ENCODE peak calls at places on chromosome 7, in ten cellular contexts. O, K, H, M, P, T, J, D, L and Q are unnamed samples.

GRCh38 chr7:142412551-142413193 is 154.8 kb upstream of the PRSS58 start:
- DNase-seq in O (peak), K (no peak), H (no peak), M (peak), P (peak), T (no peak), J (no peak), D (no peak), L (peak), Q (peak)

GRCh38 chr7:98568891-98569290 is 48.2 kb upstream of the NPTX2 start:
- DNase-seq in O (no peak), K (no peak), H (no peak), M (no peak), P (no peak), T (no peak), J (no peak), D (no peak), L (no peak), Q (no peak)

GRCh38 chr7:140006600-140006999 is 56.2 kb downstream of the PARP12 start:
- DNase-seq in O (no peak), K (no peak), H (no peak), M (no peak), P (no peak), T (peak), J (no peak), D (no peak), L (no peak), Q (no peak)

GRCh38 chr7:91089382-91089963 is 174.8 kb upstream of the FZD1 start:
- DNase-seq in O (peak), K (no peak), H (no peak), M (peak), P (peak), T (no peak), J (no peak), D (no peak), L (peak), Q (peak)

GRCh38 chr7:46059308-46060020 is 138.4 kb upstream of the IGFBP3 start:
- DNase-seq in O (no peak), K (peak), H (no peak), M (peak), P (no peak), T (no peak), J (peak), D (peak), L (no peak), Q (no peak)

GRCh38 chr7:150945171-150945852 is 32.8 kb downstream of the KCNH2 start:
- DNase-seq in O (no peak), K (no peak), H (no peak), M (no peak), P (no peak), T (peak), J (peak), D (no peak), L (no peak), Q (no peak)

GRCh38 chr7:74404741-74405140 is 49.0 kb upstream of the GTF2IRD1 start:
- DNase-seq in O (no peak), K (no peak), H (no peak), M (no peak), P (no peak), T (no peak), J (no peak), D (no peak), L (no peak), Q (no peak)

GRCh38 chr7:157521061-157521731 is 184.4 kb downstream of the DNAJB6 start:
- DNase-seq in O (no peak), K (peak), H (no peak), M (no peak), P (no peak), T (peak), J (no peak), D (no peak), L (no peak), Q (no peak)

GRCh38 chr7:50667338-50667737 is 102.1 kb upstream of the DDC start:
- DNase-seq in O (no peak), K (peak), H (no peak), M (peak), P (no peak), T (no peak), J (no peak), D (peak), L (no peak), Q (no peak)

GRCh38 chr7:55476071-55476803 is 96.1 kb downstream of the VOPP1 start:
- DNase-seq in O (peak), K (no peak), H (no peak), M (peak), P (no peak), T (peak), J (no peak), D (peak), L (no peak), Q (no peak)

GRCh38 chr7:55024776-55025175 is 6.0 kb downstream of the EGFR start:
- DNase-seq in O (peak), K (no peak), H (no peak), M (peak), P (peak), T (no peak), J (no peak), D (no peak), L (no peak), Q (no peak)

GRCh38 chr7:13651167-13651566 is 338.3 kb downstream of the ETV1 start:
- DNase-seq in O (no peak), K (no peak), H (no peak), M (no peak), P (no peak), T (no peak), J (no peak), D (no peak), L (no peak), Q (no peak)

GRCh38 chr7:69508736-69509135 is 89.5 kb upstream of the AUTS2 start:
- DNase-seq in O (no peak), K (no peak), H (no peak), M (no peak), P (no peak), T (no peak), J (no peak), D (no peak), L (no peak), Q (no peak)

GRCh38 chr7:50865450-50865849 is 82.8 kb upstream of the GRB10 start:
- DNase-seq in O (no peak), K (no peak), H (no peak), M (no peak), P (peak), T (no peak), J (no peak), D (no peak), L (no peak), Q (peak)

GRCh38 chr7:32879460-32879859 is 12.1 kb downstream of the KBTBD2 start:
- DNase-seq in O (peak), K (no peak), H (no peak), M (peak), P (peak), T (no peak), J (no peak), D (no peak), L (no peak), Q (peak)

GRCh38 chr7:73746378-73746777 is 7.8 kb upstream of the ABHD11 start:
- DNase-seq in O (no peak), K (no peak), H (no peak), M (no peak), P (no peak), T (no peak), J (no peak), D (no peak), L (no peak), Q (no peak)

GRCh38 chr7:20785211-20786048 is 1.3 kb downstream of the SP8 start:
- DNase-seq in O (peak), K (no peak), H (no peak), M (no peak), P (peak), T (no peak), J (peak), D (no peak), L (no peak), Q (no peak)
- H3K4me3 ChIP-seq in O (peak), K (peak), H (no peak), M (peak), P (peak), T (no peak), J (no peak), D (peak), L (no peak), Q (peak)

GRCh38 chr7:27605283-27605682 is 57.4 kb downstream of the HIBADH start:
- DNase-seq in O (no peak), K (no peak), H (no peak), M (no peak), P (no peak), T (no peak), J (no peak), D (no peak), L (no peak), Q (no peak)
- H3K4me3 ChIP-seq in O (no peak), K (no peak), H (no peak), M (no peak), P (no peak), T (no peak), J (no peak), D (no peak), L (no peak), Q (no peak)

GRCh38 chr7:35257251-35258124 is 3.6 kb upstream of the TBX20 start:
- DNase-seq in O (no peak), K (peak), H (no peak), M (peak), P (no peak), T (no peak), J (no peak), D (no peak), L (no peak), Q (no peak)
- H3K4me3 ChIP-seq in O (no peak), K (peak), H (no peak), M (peak), P (no peak), T (no peak), J (no peak), D (no peak), L (no peak), Q (no peak)

GRCh38 chr7:130794619-130794922 is 60.6 kb upstream of the KLF14 start:
- DNase-seq in O (no peak), K (no peak), H (no peak), M (no peak), P (no peak), T (no peak), J (no peak), D (no peak), L (no peak), Q (peak)

GRCh38 chr7:130791746-130792145 is 57.7 kb upstream of the KLF14 start:
- DNase-seq in O (no peak), K (no peak), H (no peak), M (no peak), P (no peak), T (no peak), J (no peak), D (no peak), L (no peak), Q (no peak)

GRCh38 chr7:130793855-130794618 is 60.0 kb upstream of the KLF14 start:
- DNase-seq in O (peak), K (no peak), H (no peak), M (peak), P (peak), T (no peak), J (no peak), D (no peak), L (no peak), Q (peak)
- H3K4me3 ChIP-seq in O (peak), K (no peak), H (no peak), M (no peak), P (no peak), T (no peak), J (no peak), D (no peak), L (no peak), Q (no peak)

GRCh38 chr7:53214463-53214862 is 179.0 kb downstream of the POM121L12 start:
- DNase-seq in O (no peak), K (no peak), H (no peak), M (no peak), P (no peak), T (no peak), J (no peak), D (no peak), L (no peak), Q (no peak)

GRCh38 chr7:53218730-53219504 is 183.5 kb downstream of the POM121L12 start:
- DNase-seq in O (no peak), K (peak), H (no peak), M (no peak), P (no peak), T (no peak), J (peak), D (peak), L (no peak), Q (no peak)
- H3K4me3 ChIP-seq in O (no peak), K (peak), H (peak), M (peak), P (no peak), T (peak), J (no peak), D (peak), L (no peak), Q (no peak)